ENCODE peak calls at places on chromosomes 7 and 10, in nine cellular contexts. P, J, W, N, M, G, A, S and B are unnamed samples.

GRCh38 chr7:1666251-1666778 is 3.8 kb upstream of the ELFN1 start:
- DNase-seq in P (peak), J (no peak), W (peak), N (no peak), M (peak), G (no peak), A (no peak), S (no peak), B (no peak)

GRCh38 chr10:7982733-7983132 is 71.8 kb upstream of the GATA3 start:
- DNase-seq in P (no peak), J (no peak), W (no peak), N (no peak), M (no peak), G (no peak), A (no peak), S (no peak), B (no peak)

GRCh38 chr10:102773986-102774385 is 30.2 kb downstream of the WBP1L start:
- DNase-seq in P (no peak), J (no peak), W (peak), N (no peak), M (no peak), G (no peak), A (no peak), S (no peak), B (no peak)

GRCh38 chr7:156121434-156121833 is 309.2 kb upstream of the SHH start:
- DNase-seq in P (no peak), J (no peak), W (no peak), N (no peak), M (no peak), G (no peak), A (no peak), S (no peak), B (no peak)

GRCh38 chr7:29917583-29917982 is 72.0 kb downstream of the SCRN1 start:
- DNase-seq in P (no peak), J (no peak), W (no peak), N (no peak), M (no peak), G (no peak), A (no peak), S (no peak), B (no peak)

GRCh38 chr10:103472005-103472404 is 7.0 kb downstream of the CALHM3 start:
- DNase-seq in P (no peak), J (no peak), W (no peak), N (no peak), M (no peak), G (no peak), A (no peak), S (no peak), B (peak)

GRCh38 chr10:48981310-48981907 is 41.8 kb upstream of the LRRC18 start:
- DNase-seq in P (peak), J (peak), W (no peak), N (peak), M (peak), G (peak), A (peak), S (peak), B (peak)

GRCh38 chr7:105647591-105647990 is 66.3 kb upstream of the EFCAB10 start:
- DNase-seq in P (no peak), J (no peak), W (no peak), N (no peak), M (no peak), G (peak), A (no peak), S (no peak), B (no peak)

GRCh38 chr7:36448781-36449379 is 59.2 kb downstream of the ANLN start:
- DNase-seq in P (no peak), J (no peak), W (no peak), N (no peak), M (no peak), G (peak), A (no peak), S (no peak), B (no peak)

GRCh38 chr7:149714081-149714909 is 59.1 kb downstream of the ZNF467 start:
- DNase-seq in P (peak), J (peak), W (peak), N (peak), M (peak), G (peak), A (peak), S (peak), B (peak)

GRCh38 chr10:58373446-58373834 is 11.8 kb upstream of the TFAM start:
- DNase-seq in P (no peak), J (no peak), W (no peak), N (no peak), M (no peak), G (peak), A (no peak), S (no peak), B (no peak)

GRCh38 chr7:45026013-45026412 is 26.0 kb downstream of the CCM2 start:
- DNase-seq in P (no peak), J (no peak), W (no peak), N (no peak), M (no peak), G (no peak), A (no peak), S (no peak), B (no peak)

GRCh38 chr7:102044984-102045673 is 227.7 kb downstream of the CUX1 start:
- DNase-seq in P (no peak), J (no peak), W (peak), N (no peak), M (no peak), G (no peak), A (peak), S (peak), B (peak)

GRCh38 chr7:156151658-156152057 is 339.4 kb upstream of the SHH start:
- DNase-seq in P (no peak), J (no peak), W (no peak), N (no peak), M (no peak), G (no peak), A (no peak), S (no peak), B (no peak)

GRCh38 chr10:21888959-21889358 is 114.6 kb downstream of the DNAJC1 start:
- DNase-seq in P (no peak), J (no peak), W (no peak), N (no peak), M (no peak), G (no peak), A (no peak), S (no peak), B (no peak)

GRCh38 chr10:6385683-6386082 is 183.0 kb downstream of the PFKFB3 start:
- DNase-seq in P (no peak), J (no peak), W (no peak), N (no peak), M (no peak), G (peak), A (no peak), S (no peak), B (no peak)

GRCh38 chr7:157609932-157610640 is 273.3 kb downstream of the DNAJB6 start:
- DNase-seq in P (no peak), J (no peak), W (peak), N (no peak), M (no peak), G (no peak), A (no peak), S (no peak), B (no peak)

GRCh38 chr10:132468651-132469050 is 68.9 kb upstream of the INPP5A start:
- DNase-seq in P (no peak), J (no peak), W (no peak), N (no peak), M (no peak), G (no peak), A (peak), S (no peak), B (no peak)

GRCh38 chr10:46091080-46091833 is 45.2 kb upstream of the MSMB start:
- DNase-seq in P (no peak), J (no peak), W (no peak), N (no peak), M (no peak), G (no peak), A (no peak), S (no peak), B (peak)

GRCh38 chr10:89702121-89702480 is 711 bp downstream of the KIF20B start:
- DNase-seq in P (peak), J (no peak), W (no peak), N (no peak), M (no peak), G (peak), A (no peak), S (no peak), B (no peak)

GRCh38 chr7:158317238-158318205 is 270.1 kb downstream of the PTPRN2 start:
- DNase-seq in P (no peak), J (no peak), W (peak), N (no peak), M (no peak), G (no peak), A (no peak), S (no peak), B (no peak)

GRCh38 chr10:56874950-56875349 is 513.9 kb upstream of the ZWINT start:
- DNase-seq in P (no peak), J (no peak), W (no peak), N (no peak), M (no peak), G (no peak), A (no peak), S (no peak), B (no peak)

GRCh38 chr10:82176571-82176970 is 301.6 kb downstream of the NRG3 start:
- DNase-seq in P (no peak), J (no peak), W (no peak), N (no peak), M (no peak), G (no peak), A (no peak), S (no peak), B (no peak)

GRCh38 chr10:91551856-91552255 is 81.0 kb downstream of the PPP1R3C start:
- DNase-seq in P (peak), J (peak), W (no peak), N (no peak), M (peak), G (peak), A (peak), S (peak), B (no peak)

GRCh38 chr10:122373713-122374112 is 795 bp upstream of the PLEKHA1 start:
- DNase-seq in P (peak), J (no peak), W (no peak), N (no peak), M (no peak), G (peak), A (peak), S (peak), B (no peak)

GRCh38 chr10:87511526-87511925 is 6.8 kb downstream of the MINPP1 start:
- DNase-seq in P (no peak), J (no peak), W (no peak), N (no peak), M (no peak), G (no peak), A (no peak), S (no peak), B (no peak)

GRCh38 chr7:7992502-7992901 is 23.9 kb downstream of the GLCCI1 start:
- DNase-seq in P (no peak), J (no peak), W (no peak), N (no peak), M (no peak), G (no peak), A (no peak), S (no peak), B (no peak)